ENCODE peak calls at places on chromosomes 7 and 10, in six cellular contexts. One of them, this sample, is unnamed.

GRCh38 chr7:36658603-36659516 is 65.4 kb downstream of the AOAH start:
- DNase-seq in adrenal gland: no peak
- DNase-seq in transverse colon: no peak
- DNase-seq in heart left ventricle: no peak
- DNase-seq in A549: peak; percentile 35
- DNase-seq in stomach: no peak
- DNase-seq in this sample: no peak

GRCh38 chr10:62503871-62504270 is 129.7 kb downstream of the ZNF365 start:
- DNase-seq in stomach: no peak
- DNase-seq in transverse colon: no peak
- DNase-seq in A549: no peak
- DNase-seq in adrenal gland: no peak
- DNase-seq in heart left ventricle: no peak
- DNase-seq in this sample: no peak

GRCh38 chr10:74213571-74214162 is 62.6 kb downstream of the ADK start:
- DNase-seq in A549: peak; percentile 68
- DNase-seq in heart left ventricle: no peak
- DNase-seq in transverse colon: peak; percentile 25
- DNase-seq in stomach: no peak
- DNase-seq in adrenal gland: peak; percentile 46
- DNase-seq in this sample: no peak

GRCh38 chr10:60848126-60848525 is 69.8 kb downstream of the CDK1 start:
- DNase-seq in stomach: no peak
- DNase-seq in A549: no peak
- DNase-seq in transverse colon: no peak
- DNase-seq in heart left ventricle: peak; percentile 51
- DNase-seq in adrenal gland: peak; percentile 79
- DNase-seq in this sample: no peak

GRCh38 chr10:125161570-125162139 is 1.3 kb upstream of the CTBP2 start:
- DNase-seq in A549: no peak
- DNase-seq in stomach: peak; percentile 30
- DNase-seq in transverse colon: no peak
- DNase-seq in adrenal gland: peak; percentile 41
- DNase-seq in heart left ventricle: no peak
- DNase-seq in this sample: peak; percentile 86

GRCh38 chr10:53135213-53135896 is 362.8 kb upstream of the MBL2 start:
- DNase-seq in transverse colon: no peak
- DNase-seq in adrenal gland: no peak
- DNase-seq in heart left ventricle: no peak
- DNase-seq in A549: no peak
- DNase-seq in stomach: no peak
- DNase-seq in this sample: no peak

GRCh38 chr10:44967596-44967995 is 8.0 kb downstream of the RASSF4 start:
- DNase-seq in A549: no peak
- DNase-seq in transverse colon: no peak
- DNase-seq in adrenal gland: no peak
- DNase-seq in heart left ventricle: peak; percentile 35
- DNase-seq in stomach: no peak
- DNase-seq in this sample: peak; percentile 78

GRCh38 chr10:14086596-14086995 is 244.1 kb downstream of the FRMD4A start:
- DNase-seq in heart left ventricle: no peak
- DNase-seq in stomach: no peak
- DNase-seq in A549: no peak
- DNase-seq in adrenal gland: no peak
- DNase-seq in transverse colon: no peak
- DNase-seq in this sample: no peak

GRCh38 chr10:80425901-80426300 is 17.6 kb downstream of the PRXL2A start:
- DNase-seq in heart left ventricle: no peak
- DNase-seq in A549: no peak
- DNase-seq in stomach: no peak
- DNase-seq in transverse colon: no peak
- DNase-seq in adrenal gland: no peak
- DNase-seq in this sample: no peak

GRCh38 chr7:96526492-96526891 is 183.2 kb downstream of the SEM1 start:
- DNase-seq in adrenal gland: no peak
- DNase-seq in A549: no peak
- DNase-seq in transverse colon: no peak
- DNase-seq in stomach: no peak
- DNase-seq in heart left ventricle: no peak
- DNase-seq in this sample: no peak

GRCh38 chr10:98285416-98285815 is 17.4 kb upstream of the LOXL4 start:
- DNase-seq in adrenal gland: no peak
- DNase-seq in stomach: no peak
- DNase-seq in heart left ventricle: no peak
- DNase-seq in transverse colon: no peak
- DNase-seq in A549: no peak
- DNase-seq in this sample: no peak

GRCh38 chr10:57723305-57723704 is 544.4 kb downstream of the IPMK start:
- DNase-seq in A549: no peak
- DNase-seq in adrenal gland: no peak
- DNase-seq in heart left ventricle: no peak
- DNase-seq in transverse colon: no peak
- DNase-seq in stomach: no peak
- DNase-seq in this sample: no peak

GRCh38 chr7:22653981-22654380 is 73.0 kb upstream of the IL6 start:
- DNase-seq in A549: no peak
- DNase-seq in transverse colon: no peak
- DNase-seq in heart left ventricle: no peak
- DNase-seq in adrenal gland: no peak
- DNase-seq in stomach: no peak
- DNase-seq in this sample: no peak

GRCh38 chr7:114979388-114979787 is 57.5 kb downstream of the MDFIC start:
- DNase-seq in A549: no peak
- DNase-seq in heart left ventricle: peak; percentile 67
- DNase-seq in transverse colon: no peak
- DNase-seq in stomach: peak; percentile 61
- DNase-seq in adrenal gland: peak; percentile 86
- DNase-seq in this sample: no peak

GRCh38 chr7:103113164-103113563 is 35.7 kb downstream of the NAPEPLD start:
- DNase-seq in heart left ventricle: no peak
- DNase-seq in stomach: no peak
- DNase-seq in A549: no peak
- DNase-seq in transverse colon: no peak
- DNase-seq in adrenal gland: no peak
- DNase-seq in this sample: no peak

GRCh38 chr10:21449288-21449966 is 76.1 kb downstream of the SKIDA1 start:
- DNase-seq in A549: no peak
- DNase-seq in transverse colon: no peak
- DNase-seq in adrenal gland: no peak
- DNase-seq in heart left ventricle: no peak
- DNase-seq in stomach: no peak
- DNase-seq in this sample: no peak

GRCh38 chr7:45863715-45864114 is 9.2 kb downstream of the CCDC201 start:
- DNase-seq in stomach: no peak
- DNase-seq in A549: no peak
- DNase-seq in transverse colon: no peak
- DNase-seq in adrenal gland: no peak
- DNase-seq in heart left ventricle: no peak
- DNase-seq in this sample: no peak

GRCh38 chr7:2437136-2437535 is 33.7 kb downstream of the CHST12 start:
- DNase-seq in stomach: peak; percentile 45
- DNase-seq in heart left ventricle: no peak
- DNase-seq in adrenal gland: no peak
- DNase-seq in A549: no peak
- DNase-seq in transverse colon: peak; percentile 42
- DNase-seq in this sample: no peak

GRCh38 chr7:92057375-92057774 is 76.9 kb downstream of the CYP51A1 start:
- DNase-seq in stomach: peak; percentile 62
- DNase-seq in A549: no peak
- DNase-seq in adrenal gland: peak; percentile 31
- DNase-seq in transverse colon: peak; percentile 75
- DNase-seq in heart left ventricle: no peak
- DNase-seq in this sample: no peak

GRCh38 chr7:16063691-16064090 is 357.6 kb downstream of the CRPPA start:
- DNase-seq in transverse colon: no peak
- DNase-seq in stomach: no peak
- DNase-seq in adrenal gland: no peak
- DNase-seq in A549: no peak
- DNase-seq in heart left ventricle: no peak
- DNase-seq in this sample: no peak

GRCh38 chr10:85862771-85863170 is 503.8 kb downstream of the GRID1 start:
- DNase-seq in heart left ventricle: no peak
- DNase-seq in stomach: no peak
- DNase-seq in adrenal gland: no peak
- DNase-seq in transverse colon: no peak
- DNase-seq in A549: no peak
- DNase-seq in this sample: no peak

GRCh38 chr7:121604627-121605296 is 208.7 kb upstream of the FAM3C start:
- DNase-seq in stomach: no peak
- DNase-seq in adrenal gland: peak; percentile 30
- DNase-seq in transverse colon: no peak
- DNase-seq in heart left ventricle: no peak
- DNase-seq in A549: no peak
- DNase-seq in this sample: no peak

GRCh38 chr10:68208424-68209042 is 23.4 kb downstream of the ATOH7 start:
- DNase-seq in A549: peak; percentile 78
- DNase-seq in stomach: peak; percentile 72
- DNase-seq in adrenal gland: peak; percentile 83
- DNase-seq in transverse colon: peak; percentile 71
- DNase-seq in heart left ventricle: no peak
- DNase-seq in this sample: no peak

DNA sequence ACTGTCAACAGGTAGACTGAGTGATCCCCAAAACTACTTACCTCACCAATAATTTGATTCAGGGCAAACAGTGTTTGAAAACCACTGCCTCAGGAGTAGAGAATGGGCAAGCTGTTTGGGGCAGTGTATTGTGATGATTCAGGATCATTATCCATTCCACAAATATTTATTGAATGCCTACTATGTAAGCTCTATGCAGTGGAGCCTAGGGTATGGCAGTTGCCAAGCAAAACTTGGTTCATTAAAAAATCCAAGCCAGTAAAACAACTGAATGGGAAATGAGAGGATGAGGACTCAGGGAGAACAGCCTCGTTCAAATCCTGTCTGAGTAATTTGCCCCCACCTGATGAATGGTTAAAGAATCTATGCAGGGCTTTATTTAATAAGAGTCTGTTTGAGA is 71.5 kb downstream of the CREB5 start:
- DNase-seq in adrenal gland: no peak
- DNase-seq in stomach: no peak
- DNase-seq in A549: no peak
- DNase-seq in transverse colon: no peak
- DNase-seq in heart left ventricle: no peak
- DNase-seq in this sample: no peak
- TF ChIP-seq POLR2A in adrenal gland: no peak
- TF ChIP-seq POLR2A in stomach: no peak
- TF ChIP-seq POLR2A in A549: no peak
- TF ChIP-seq POLR2A in transverse colon: no peak
- TF ChIP-seq POLR2A in heart left ventricle: no peak
- TF ChIP-seq POLR2A in this sample: no peak

GRCh38 chr7:43787771-43788170 is 29.3 kb downstream of the BLVRA start:
- DNase-seq in adrenal gland: no peak
- DNase-seq in heart left ventricle: no peak
- DNase-seq in stomach: no peak
- DNase-seq in transverse colon: no peak
- DNase-seq in A549: no peak
- DNase-seq in this sample: no peak

GRCh38 chr7:43791665-43792064 is 33.2 kb downstream of the BLVRA start:
- DNase-seq in adrenal gland: peak; percentile 22
- DNase-seq in heart left ventricle: no peak
- DNase-seq in A549: no peak
- DNase-seq in stomach: no peak
- DNase-seq in transverse colon: no peak
- DNase-seq in this sample: no peak

GRCh38 chr7:43790834-43791233 is 32.4 kb downstream of the BLVRA start:
- DNase-seq in adrenal gland: no peak
- DNase-seq in transverse colon: no peak
- DNase-seq in A549: no peak
- DNase-seq in stomach: no peak
- DNase-seq in heart left ventricle: no peak
- DNase-seq in this sample: no peak

GRCh38 chr7:43790006-43790405 is 31.5 kb downstream of the BLVRA start:
- DNase-seq in stomach: no peak
- DNase-seq in heart left ventricle: no peak
- DNase-seq in adrenal gland: no peak
- DNase-seq in A549: no peak
- DNase-seq in transverse colon: no peak
- DNase-seq in this sample: no peak

GRCh38 chr7:43792471-43792870 is 34.0 kb downstream of the BLVRA start:
- DNase-seq in A549: no peak
- DNase-seq in adrenal gland: no peak
- DNase-seq in stomach: no peak
- DNase-seq in transverse colon: no peak
- DNase-seq in heart left ventricle: no peak
- DNase-seq in this sample: no peak
- H3K4me1 ChIP-seq in A549: no peaks in the 10 kb centered on the region
- H3K4me1 ChIP-seq in adrenal gland: no peaks in the 10 kb centered on the region
- H3K4me1 ChIP-seq in stomach: peaks cover 14% of the 10 kb centered on the region
- H3K4me1 ChIP-seq in transverse colon: peaks cover 13% of the 10 kb centered on the region
- H3K4me1 ChIP-seq in heart left ventricle: no peaks in the 10 kb centered on the region
- H3K4me1 ChIP-seq in this sample: no peaks in the 10 kb centered on the region

GRCh38 chr7:55931421-55932151 is 20.1 kb upstream of the MRPS17 start:
- DNase-seq in transverse colon: no peak
- DNase-seq in heart left ventricle: no peak
- DNase-seq in adrenal gland: no peak
- DNase-seq in A549: no peak
- DNase-seq in stomach: no peak
- DNase-seq in this sample: no peak

GRCh38 chr7:55928006-55928767 is 23.5 kb upstream of the MRPS17 start:
- DNase-seq in transverse colon: no peak
- DNase-seq in heart left ventricle: no peak
- DNase-seq in adrenal gland: no peak
- DNase-seq in A549: no peak
- DNase-seq in stomach: no peak
- DNase-seq in this sample: no peak
- TF ChIP-seq POLR2A in transverse colon: no peak
- TF ChIP-seq POLR2A in heart left ventricle: no peak
- TF ChIP-seq POLR2A in adrenal gland: no peak
- TF ChIP-seq POLR2A in A549: no peak
- TF ChIP-seq POLR2A in stomach: no peak
- TF ChIP-seq POLR2A in this sample: no peak

DNA sequence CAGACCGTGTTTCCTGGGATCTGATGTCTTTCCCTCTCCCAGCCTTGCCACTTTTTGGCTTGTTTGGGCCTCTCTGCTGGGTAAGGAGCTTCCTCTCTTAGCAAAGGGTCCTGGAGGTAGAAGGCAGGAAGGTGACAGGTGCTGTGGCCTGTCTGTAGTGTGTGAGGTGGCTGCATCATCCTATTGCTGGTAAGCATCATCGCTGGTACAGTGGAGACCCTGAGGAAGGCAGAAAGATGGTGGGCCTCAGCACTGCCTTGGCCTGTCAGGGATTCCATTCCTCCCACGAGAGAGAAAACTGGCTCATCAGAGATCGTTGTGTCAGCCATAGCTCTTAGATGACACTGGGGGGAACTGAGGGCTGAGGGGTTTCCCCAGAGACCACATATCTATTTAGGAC is 46.5 kb downstream of the ZMIZ1 start:
- DNase-seq in stomach: no peak
- DNase-seq in transverse colon: no peak
- DNase-seq in heart left ventricle: no peak
- DNase-seq in adrenal gland: no peak
- DNase-seq in A549: no peak
- DNase-seq in this sample: no peak
- H3K4me1 ChIP-seq in stomach: peaks cover 90% of the 10 kb centered on the region
- H3K4me1 ChIP-seq in transverse colon: peaks cover 78% of the 10 kb centered on the region
- H3K4me1 ChIP-seq in heart left ventricle: peaks cover 63% of the 10 kb centered on the region
- H3K4me1 ChIP-seq in adrenal gland: peaks cover 36% of the 10 kb centered on the region
- H3K4me1 ChIP-seq in A549: peaks cover 72% of the 10 kb centered on the region
- H3K4me1 ChIP-seq in this sample: peaks cover 41% of the 10 kb centered on the region